ENCODE peak calls at places on chromosomes 4 and X, in six cellular contexts. Z is HFF-Myc, K is progenitor cell of endocrine pancreas, U is psoas muscle, V is tibial artery, A is ovary. P is an unnamed sample.

GRCh38 chr4:22500128-22500611 is 15.7 kb downstream of the ADGRA3 start:
- DNase-seq in Z (no peak), K (no peak), U (no peak), V (no peak), A (no peak), P (no peak)

GRCh38 chr4:95018845-95019244 is 261.1 kb downstream of the BMPR1B start:
- DNase-seq in Z (no peak), K (no peak), U (no peak), V (no peak), A (no peak), P (no peak)

GRCh38 chr4:88807499-88807898 is 109.9 kb upstream of the NAP1L5 start:
- DNase-seq in Z (no peak), K (no peak), U (no peak), V (no peak), A (no peak), P (no peak)

GRCh38 chr4:145956288-145956890 is 17.8 kb upstream of the ZNF827 start:
- DNase-seq in Z (no peak), K (peak), U (no peak), V (no peak), A (peak), P (no peak)

GRCh38 chr4:138677651-138678202 is 337.9 kb upstream of the NOCT start:
- DNase-seq in Z (no peak), K (no peak), U (no peak), V (no peak), A (no peak), P (no peak)

GRCh38 chr4:162952232-162952631 is 214.5 kb downstream of the NAF1 start:
- DNase-seq in Z (no peak), K (no peak), U (no peak), V (no peak), A (no peak), P (no peak)

GRCh38 chr4:184473515-184474260 is 662 bp downstream of the IRF2 start:
- DNase-seq in Z (no peak), K (peak), U (peak), V (no peak), A (peak), P (no peak)

GRCh38 chr4:3046149-3046548 is 28.2 kb downstream of the HTT-AS start:
- DNase-seq in Z (no peak), K (no peak), U (no peak), V (no peak), A (no peak), P (no peak)

GRCh38 chrX:71128915-71129765 is 10.7 kb downstream of the MED12 start:
- DNase-seq in Z (no peak), K (peak), U (peak), V (peak), A (peak), P (no peak)

DNA sequence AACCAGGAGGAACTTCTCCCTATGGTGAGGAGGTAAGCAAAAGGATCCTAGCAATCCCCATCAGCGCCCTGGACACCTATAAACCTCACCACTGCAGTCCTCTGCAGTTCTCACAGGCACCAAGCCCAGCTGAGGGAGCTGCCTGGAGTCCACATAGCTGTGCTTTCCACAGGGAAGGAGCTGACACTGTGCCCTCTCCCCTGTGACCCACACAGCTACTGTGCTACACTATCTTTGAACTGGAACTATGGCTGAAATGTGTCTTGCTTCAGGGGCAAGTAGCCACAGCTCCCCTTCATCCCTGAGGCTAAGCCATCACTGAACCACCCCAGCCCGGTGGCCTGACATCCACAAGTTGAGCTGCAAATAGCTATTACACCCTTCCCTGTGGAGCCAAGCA is 208.5 kb upstream of the RPL34 start:
- DNase-seq in Z (no peak), K (no peak), U (no peak), V (no peak), A (no peak), P (no peak)
- TF ChIP-seq CTCF in Z (no peak), K (no peak), U (no peak), V (no peak), A (no peak), P (no peak)

DNA sequence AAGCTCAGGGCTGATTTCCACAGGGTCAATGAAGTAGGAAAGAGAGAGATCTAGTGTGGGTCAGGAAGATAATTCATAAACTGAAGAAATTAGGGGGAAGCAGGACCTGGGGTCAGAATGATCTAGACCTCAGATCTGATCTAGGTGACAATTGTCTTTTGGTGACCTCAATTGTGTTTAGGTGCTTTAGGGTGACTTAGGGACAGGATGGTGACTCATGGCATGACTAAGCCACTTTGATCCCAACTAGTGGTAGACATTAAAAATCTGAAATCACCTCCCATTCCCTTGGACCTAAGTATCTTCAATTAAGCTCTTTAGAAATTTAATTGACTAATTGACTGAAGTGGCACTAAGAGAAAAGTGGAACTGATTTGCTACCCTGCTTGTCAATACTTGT is 36.7 kb upstream of the GRXCR1 start:
- DNase-seq in Z (no peak), K (no peak), U (no peak), V (no peak), A (no peak), P (no peak)
- TF ChIP-seq CTCF in Z (no peak), K (no peak), U (no peak), V (no peak), A (no peak), P (no peak)

GRCh38 chrX:124860736-124861135 is 458.9 kb upstream of the TEX13C start:
- DNase-seq in Z (no peak), K (no peak), U (no peak), V (no peak), A (no peak), P (no peak)

GRCh38 chrX:124863303-124863702 is 456.4 kb upstream of the TEX13C start:
- DNase-seq in Z (no peak), K (no peak), U (no peak), V (no peak), A (no peak), P (no peak)

DNA sequence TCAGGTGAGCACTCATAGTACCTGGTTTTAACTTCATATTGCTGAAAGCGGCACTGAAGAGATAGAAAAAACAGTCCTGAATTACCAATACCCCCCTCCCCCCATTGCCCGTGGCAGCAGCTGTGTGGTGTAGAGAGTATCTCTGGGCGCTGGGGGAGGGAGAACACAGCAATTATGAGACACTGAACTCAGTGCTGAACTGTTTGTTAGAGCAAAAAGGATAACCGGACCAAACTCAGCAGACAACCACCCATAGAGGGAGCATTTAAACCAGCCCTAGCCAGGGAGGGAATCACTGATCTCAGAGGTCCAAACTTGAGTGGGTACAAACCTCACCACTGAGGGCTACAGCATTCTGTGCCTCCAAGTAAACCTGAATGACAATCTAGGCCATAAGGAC is 457.4 kb upstream of the TEX13C start:
- DNase-seq in Z (no peak), K (no peak), U (no peak), V (no peak), A (no peak), P (no peak)
- TF ChIP-seq CTCF in Z (no peak), K (no peak), U (no peak), V (no peak), A (no peak), P (no peak)

GRCh38 chrX:131818297-131818936 is 204.7 kb upstream of the STK26 start:
- DNase-seq in Z (no peak), K (no peak), U (no peak), V (no peak), A (no peak), P (no peak)
- TF ChIP-seq CTCF in Z (no peak), K (no peak), U (no peak), V (no peak), A (no peak), P (no peak)